ENCODE peak calls at places on chromosome 1, in seven cellular contexts. S is K562, K is HepG2, J is SK-N-SH, G is suprapubic skin, D is H1, P is sigmoid colon. W is an unnamed sample. For H3K27me3, the result is how much of the 10 kb centered on the place peaks cover.

GRCh38 chr1:54417123-54417522 is 10.9 kb upstream of the SSBP3 start:
- DNase-seq in D (no peak), S (no peak), P (no peak), K (no peak), J (no peak), G (no peak), W (no peak)

GRCh38 chr1:226447932-226448670 is 40.2 kb upstream of the PARP1 start:
- DNase-seq in K (no peak), G (no peak), J (no peak), P (no peak), S (no peak), D (no peak), W (no peak)

GRCh38 chr1:221897312-221897711 is 155.4 kb upstream of the DUSP10 start:
- DNase-seq in P (no peak), D (no peak), G (no peak), J (peak), S (no peak), K (no peak), W (no peak)

GRCh38 chr1:236471653-236472052 is 52.1 kb upstream of the LGALS8 start:
- DNase-seq in P (no peak), K (no peak), J (no peak), D (no peak), S (no peak), G (no peak), W (no peak)

GRCh38 chr1:154843913-154844681 is 26.0 kb downstream of the KCNN3 start:
- DNase-seq in D (no peak), S (no peak), G (no peak), J (no peak), K (no peak), P (no peak), W (no peak)

GRCh38 chr1:5997316-5997715 is 5.1 kb upstream of the NPHP4 start:
- DNase-seq in K (no peak), P (peak), G (no peak), D (no peak), S (no peak), J (no peak), W (no peak)

GRCh38 chr1:205970486-205970885 is 27.2 kb upstream of the SLC26A9 start:
- DNase-seq in K (no peak), P (no peak), J (no peak), S (no peak), D (no peak), G (no peak), W (no peak)

GRCh38 chr1:38677756-38678155 is 181.8 kb downstream of the RRAGC start:
- DNase-seq in J (no peak), D (no peak), G (no peak), K (no peak), P (no peak), S (no peak), W (no peak)

GRCh38 chr1:193498088-193498605 is 311.7 kb upstream of the B3GALT2 start:
- DNase-seq in P (no peak), K (no peak), J (no peak), D (no peak), S (no peak), G (no peak), W (no peak)

GRCh38 chr1:234154320-234155251 is 218.7 kb upstream of the COA6 start:
- DNase-seq in S (peak), P (no peak), J (peak), D (no peak), K (peak), G (no peak), W (no peak)

GRCh38 chr1:3093928-3094626 is 25.1 kb downstream of the PRDM16 start:
- DNase-seq in K (no peak), G (no peak), P (no peak), S (no peak), J (no peak), D (no peak), W (no peak)

GRCh38 chr1:119968601-119969000 is 72.3 kb upstream of the ADAM30 start:
- DNase-seq in G (no peak), J (no peak), P (no peak), K (no peak), S (no peak), D (no peak), W (no peak)

GRCh38 chr1:4972761-4973320 is 318.4 kb downstream of the AJAP1 start:
- DNase-seq in S (no peak), D (no peak), K (no peak), P (peak), J (no peak), G (no peak), W (no peak)

GRCh38 chr1:4976859-4977440 is 322.5 kb downstream of the AJAP1 start:
- DNase-seq in G (no peak), K (no peak), D (no peak), P (peak), J (no peak), S (no peak), W (no peak)

GRCh38 chr1:4973341-4973740 is 318.9 kb downstream of the AJAP1 start:
- DNase-seq in J (no peak), S (no peak), K (no peak), D (no peak), G (no peak), P (peak), W (no peak)

GRCh38 chr1:4975856-4976255 is 321.4 kb downstream of the AJAP1 start:
- DNase-seq in P (peak), D (no peak), K (no peak), S (no peak), J (no peak), G (no peak), W (no peak)

GRCh38 chr1:4974981-4975685 is 320.7 kb downstream of the AJAP1 start:
- DNase-seq in P (no peak), K (no peak), J (no peak), D (no peak), S (no peak), G (no peak), W (no peak)
- TF ChIP-seq POLR2AphosphoS5 in P (no peak), K (no peak), J (no peak), D (no peak), S (no peak), G (no peak), W (no peak)

DNA sequence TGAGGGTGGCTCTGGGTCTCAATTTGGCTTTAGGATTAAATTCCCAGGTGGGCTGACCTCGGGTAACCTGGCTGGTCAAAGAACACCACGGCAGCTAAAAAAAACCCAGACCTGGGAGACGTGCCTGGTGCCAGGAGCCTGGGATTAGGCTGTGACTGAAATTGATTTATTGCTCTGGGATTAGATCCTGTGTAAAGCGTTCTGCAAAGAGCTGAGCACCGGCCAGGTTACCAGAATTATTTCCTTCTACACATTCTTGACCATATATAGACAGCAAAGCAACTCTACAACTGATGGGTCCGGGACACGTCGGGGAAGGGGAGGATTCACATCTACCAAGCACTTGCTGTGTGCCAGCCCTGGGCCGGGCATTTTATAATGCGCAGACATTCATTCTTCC is 45.2 kb downstream of the TMCO4 start:
- DNase-seq in S (no peak), J (no peak), K (no peak), P (peak), D (no peak), G (no peak), W (no peak)
- TF ChIP-seq EP300 in S (no peak), J (no peak), K (no peak), P (peak), D (no peak), G (no peak), W (peak)

GRCh38 chr1:114203722-114204121 is 50.1 kb upstream of the SYT6 start:
- DNase-seq in J (no peak), S (no peak), K (no peak), P (no peak), G (no peak), D (no peak), W (no peak)
- H3K27me3 ChIP-seq in J (under half), S (under half), K (under half), P (under half), G (under half), D (under half), W (under half)

GRCh38 chr1:23958810-23959460 is 693 bp upstream of the PNRC2 start:
- DNase-seq in G (peak), P (peak), S (peak), D (no peak), K (peak), J (peak), W (peak)
- TF ChIP-seq POLR2AphosphoS5 in G (peak), P (peak), S (peak), D (peak), K (peak), J (peak), W (peak)

W was measured in stomach.